ENCODE peak calls at places on chromosome 19, in eight cellular contexts. K, H, B, X, N, F, V and U are unnamed samples. For H3K9me3, the result is how much of the 10 kb centered on the place peaks cover.

GRCh38 chr19:33203529-33203928 is 9.4 kb downstream of the LRP3 start:
- DNase-seq in K (no peak), H (no peak), B (no peak), X (no peak), N (no peak), F (no peak), V (no peak), U (no peak)

GRCh38 chr19:11194657-11195056 is 2.7 kb downstream of the KANK2 start:
- DNase-seq in K (no peak), H (no peak), B (no peak), X (no peak), N (peak), F (no peak), V (no peak), U (no peak)

GRCh38 chr19:16571689-16572331 is 405 bp downstream of the SLC35E1 start:
- DNase-seq in K (no peak), H (no peak), B (no peak), X (peak), N (peak), F (no peak), V (no peak), U (peak)

GRCh38 chr19:4139614-4140236 is 13.7 kb upstream of the CREB3L3 start:
- DNase-seq in K (peak), H (no peak), B (peak), X (peak), N (peak), F (peak), V (peak), U (peak)

GRCh38 chr19:39949026-39949747 is 14.8 kb upstream of the FCGBP start:
- DNase-seq in K (no peak), H (no peak), B (no peak), X (no peak), N (no peak), F (no peak), V (no peak), U (no peak)

GRCh38 chr19:35040826-35041547 is 534 bp upstream of the HPN start:
- DNase-seq in K (no peak), H (no peak), B (peak), X (no peak), N (no peak), F (peak), V (peak), U (peak)

GRCh38 chr19:36196249-36196648 is 18.2 kb downstream of the ZNF565 start:
- DNase-seq in K (no peak), H (no peak), B (no peak), X (no peak), N (peak), F (no peak), V (no peak), U (no peak)

GRCh38 chr19:583198-583967 is 6.3 kb upstream of the HCN2 start:
- DNase-seq in K (no peak), H (no peak), B (no peak), X (no peak), N (no peak), F (no peak), V (no peak), U (no peak)

GRCh38 chr19:35852029-35852780 is at the start of gene NPHS1:
- DNase-seq in K (no peak), H (no peak), B (peak), X (no peak), N (no peak), F (no peak), V (no peak), U (no peak)

GRCh38 chr19:53644061-53644816 is 12.4 kb downstream of the DPRX start:
- DNase-seq in K (no peak), H (no peak), B (no peak), X (no peak), N (no peak), F (no peak), V (no peak), U (no peak)

GRCh38 chr19:45514376-45515051 is 7.2 kb downstream of the VASP start:
- DNase-seq in K (peak), H (no peak), B (no peak), X (no peak), N (no peak), F (peak), V (peak), U (peak)

GRCh38 chr19:20247016-20247683 is 80.1 kb downstream of the ZNF486 start:
- DNase-seq in K (no peak), H (no peak), B (peak), X (peak), N (peak), F (peak), V (peak), U (no peak)

GRCh38 chr19:8367327-8368001 is 3.5 kb downstream of the ANGPTL4 start:
- DNase-seq in K (peak), H (no peak), B (peak), X (peak), N (no peak), F (peak), V (peak), U (peak)

GRCh38 chr19:8194528-8195275 is 14.5 kb upstream of the CERS4 start:
- DNase-seq in K (no peak), H (no peak), B (no peak), X (no peak), N (peak), F (no peak), V (peak), U (peak)

GRCh38 chr19:56477429-56478338 is 539 bp upstream of the ZNF667 start:
- DNase-seq in K (no peak), H (peak), B (peak), X (peak), N (no peak), F (peak), V (peak), U (peak)

GRCh38 chr19:50266896-50267295 is 62.3 kb downstream of the KCNC3 start:
- DNase-seq in K (no peak), H (no peak), B (no peak), X (peak), N (peak), F (peak), V (peak), U (peak)

GRCh38 chr19:14187586-14187985 is 18.4 kb downstream of the ADGRL1 start:
- DNase-seq in K (no peak), H (no peak), B (no peak), X (no peak), N (no peak), F (no peak), V (no peak), U (no peak)

GRCh38 chr19:7515471-7516226 is at the start of gene ZNF358:
- DNase-seq in K (no peak), H (no peak), B (peak), X (peak), N (no peak), F (peak), V (peak), U (peak)

GRCh38 chr19:19399733-19400438 is 5.6 kb upstream of the GATAD2A start:
- DNase-seq in K (no peak), H (no peak), B (no peak), X (no peak), N (no peak), F (no peak), V (no peak), U (no peak)

GRCh38 chr19:16509141-16510061 is 13.2 kb downstream of the C19orf44 start:
- DNase-seq in K (no peak), H (no peak), B (no peak), X (no peak), N (no peak), F (no peak), V (no peak), U (no peak)

GRCh38 chr19:21699197-21699596 is 68.2 kb downstream of the ZNF100 start:
- DNase-seq in K (no peak), H (no peak), B (no peak), X (no peak), N (no peak), F (no peak), V (no peak), U (no peak)

GRCh38 chr19:34962281-34962944 is 1.6 kb downstream of the ZNF792 start:
- DNase-seq in K (no peak), H (no peak), B (no peak), X (peak), N (peak), F (no peak), V (no peak), U (no peak)

GRCh38 chr19:44260695-44261446 is 1.2 kb downstream of the ZNF233 start:
- DNase-seq in K (no peak), H (no peak), B (no peak), X (no peak), N (no peak), F (no peak), V (no peak), U (no peak)

GRCh38 chr19:44255705-44256411 is 3.8 kb upstream of the ZNF233 start:
- DNase-seq in K (no peak), H (no peak), B (no peak), X (no peak), N (no peak), F (no peak), V (no peak), U (no peak)

GRCh38 chr19:44260343-44260681 is 626 bp downstream of the ZNF233 start:
- DNase-seq in K (no peak), H (no peak), B (peak), X (no peak), N (no peak), F (no peak), V (peak), U (peak)

GRCh38 chr19:44258139-44258538 is 1.5 kb upstream of the ZNF233 start:
- DNase-seq in K (no peak), H (no peak), B (no peak), X (no peak), N (no peak), F (no peak), V (no peak), U (no peak)

GRCh38 chr19:44258835-44259413 is 762 bp upstream of the ZNF233 start:
- DNase-seq in K (no peak), H (no peak), B (no peak), X (peak), N (no peak), F (no peak), V (no peak), U (no peak)
- H3K9me3 ChIP-seq in K (under half), H (under half), B (under half), X (under half), N (under half), F (under half), V (half or more), U (under half)

GRCh38 chr19:51602189-51602854 is 27.9 kb downstream of the SIGLEC5 start:
- DNase-seq in K (no peak), H (no peak), B (no peak), X (no peak), N (no peak), F (no peak), V (no peak), U (peak)

GRCh38 chr19:51607077-51607476 is 23.1 kb downstream of the SIGLEC5 start:
- DNase-seq in K (no peak), H (no peak), B (no peak), X (no peak), N (peak), F (no peak), V (no peak), U (peak)

GRCh38 chr19:51610576-51610975 is 19.6 kb downstream of the SIGLEC5 start:
- DNase-seq in K (no peak), H (no peak), B (no peak), X (no peak), N (no peak), F (no peak), V (no peak), U (no peak)

GRCh38 chr19:51607920-51608562 is 22.2 kb downstream of the SIGLEC5 start:
- DNase-seq in K (peak), H (peak), B (peak), X (peak), N (peak), F (peak), V (peak), U (peak)
- TF ChIP-seq CTCF in K (peak), H (peak), B (peak), X (peak), N (peak), F (no peak), V (peak), U (peak)

GRCh38 chr19:49249933-49250332 is 75.1 kb downstream of the SLC6A16 start:
- DNase-seq in K (no peak), H (no peak), B (no peak), X (no peak), N (no peak), F (no peak), V (no peak), U (no peak)
- H3K9me3 ChIP-seq in K (under half), H (under half), B (under half), X (under half), N (under half), F (under half), V (under half), U (under half)

GRCh38 chr19:41595258-41595889 is 19.4 kb downstream of the CEACAM21 start:
- DNase-seq in K (peak), H (peak), B (peak), X (peak), N (peak), F (peak), V (peak), U (peak)
- TF ChIP-seq CTCF in K (peak), H (peak), B (peak), X (peak), N (peak), F (peak), V (no peak), U (peak)

GRCh38 chr19:23560051-23560450 is 127.0 kb downstream of the ZNF675 start:
- DNase-seq in K (no peak), H (no peak), B (no peak), X (no peak), N (no peak), F (no peak), V (no peak), U (no peak)

GRCh38 chr19:23563326-23563725 is 123.7 kb downstream of the ZNF675 start:
- DNase-seq in K (no peak), H (no peak), B (no peak), X (no peak), N (no peak), F (no peak), V (no peak), U (no peak)

GRCh38 chr19:23571175-23571574 is 115.8 kb downstream of the ZNF675 start:
- DNase-seq in K (no peak), H (no peak), B (no peak), X (no peak), N (peak), F (no peak), V (no peak), U (no peak)

GRCh38 chr19:23561341-23561740 is 125.7 kb downstream of the ZNF675 start:
- DNase-seq in K (peak), H (no peak), B (no peak), X (peak), N (no peak), F (no peak), V (no peak), U (no peak)

DNA sequence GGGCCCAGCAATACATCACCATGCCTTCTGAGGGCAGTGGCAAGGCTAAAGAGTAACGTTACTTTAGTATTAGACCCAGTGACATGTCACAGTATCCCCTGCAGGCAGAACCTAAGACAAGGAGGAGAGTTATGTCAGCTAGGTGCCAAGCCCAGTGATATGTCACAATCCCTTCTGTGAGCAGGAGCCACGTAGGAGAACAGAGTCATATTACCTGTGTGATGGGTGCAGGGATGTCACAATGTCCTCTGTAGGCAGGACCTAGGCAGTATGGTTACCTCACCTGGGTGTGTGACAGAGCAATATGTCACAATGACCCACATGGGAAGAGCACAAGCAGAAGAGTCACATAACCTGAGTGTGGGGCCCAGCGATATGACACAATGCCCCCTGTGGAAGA is 121.8 kb downstream of the ZNF675 start:
- DNase-seq in K (peak), H (no peak), B (no peak), X (no peak), N (no peak), F (no peak), V (no peak), U (no peak)
- H3K9me3 ChIP-seq in K (under half), H (under half), B (under half), X (under half), N (under half), F (under half), V (under half), U (under half)

DNA sequence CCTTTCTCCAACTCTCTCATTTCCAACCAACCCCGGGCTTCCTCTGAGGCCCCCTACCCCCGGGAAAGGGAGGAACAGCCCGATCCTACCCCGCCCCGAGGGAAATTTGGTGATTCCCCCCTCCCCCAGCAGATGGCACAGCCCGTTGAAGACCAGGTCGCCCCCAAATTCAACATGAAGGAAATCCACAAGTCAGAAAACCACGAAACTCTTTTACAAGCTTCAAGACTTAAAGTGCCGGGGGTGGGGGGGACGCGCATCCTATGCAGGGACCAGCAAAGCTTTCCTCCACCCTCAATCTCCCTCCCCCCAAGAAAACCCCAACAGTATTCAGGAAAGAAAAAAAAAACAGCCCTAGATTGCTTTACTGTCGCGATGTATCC is 1.8 kb downstream of the TCF3 start:
- DNase-seq in K (no peak), H (no peak), B (peak), X (no peak), N (peak), F (no peak), V (peak), U (no peak)
- TF ChIP-seq CTCF in K (no peak), H (no peak), B (no peak), X (no peak), N (peak), F (no peak), V (no peak), U (no peak)

DNA sequence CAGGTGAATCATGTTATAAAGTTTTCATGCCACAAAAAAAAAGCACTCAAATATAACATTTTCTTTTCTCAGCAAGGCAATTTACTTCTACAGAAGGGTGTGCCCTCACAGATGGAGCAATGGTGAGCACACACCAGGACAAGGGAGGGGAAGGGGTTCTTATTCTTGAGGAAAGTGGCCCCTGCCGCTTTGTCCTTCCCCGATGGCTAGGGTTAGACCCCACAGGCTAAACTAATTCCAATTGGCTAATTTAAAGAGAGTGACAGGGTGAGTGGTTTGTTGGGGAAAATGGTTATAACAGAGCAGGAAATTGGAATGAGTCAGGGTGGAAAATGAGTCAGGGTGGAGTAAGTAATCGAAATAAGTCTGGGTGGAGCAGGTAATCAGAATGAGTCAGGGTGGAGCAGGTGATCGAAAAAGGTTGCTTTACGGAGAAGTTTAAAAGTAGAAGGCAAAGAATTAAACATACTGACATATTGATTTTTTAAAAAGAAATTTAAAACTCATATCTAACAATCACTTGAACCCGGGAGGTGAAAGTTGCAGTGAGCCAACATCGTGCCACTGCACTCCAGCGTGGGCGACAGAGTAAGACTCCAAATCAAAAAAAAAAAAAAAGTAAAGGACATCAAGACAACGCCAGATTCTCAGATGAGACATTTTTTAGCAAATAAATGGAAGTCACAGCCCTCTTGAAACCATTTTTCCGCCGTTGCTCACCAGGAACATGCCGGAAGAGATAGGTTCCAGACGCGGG is 810 bp downstream of the ZNF562 start:
- DNase-seq in K (peak), H (peak), B (no peak), X (peak), N (peak), F (no peak), V (no peak), U (no peak)
- H3K9me3 ChIP-seq in K (under half), H (under half), B (under half), X (under half), N (under half), F (under half), V (under half), U (under half)